ENCODE peak calls at places on chromosomes 7 and 10, in eight cellular contexts. E, K, U, Y, H, T, M and Q are unnamed samples.

GRCh38 chr7:34313289-34313688 is 344.7 kb upstream of the NPSR1 start:
- DNase-seq in E (no peak), K (no peak), U (no peak), Y (no peak), H (no peak), T (no peak), M (no peak), Q (no peak)

GRCh38 chr7:2904202-2904601 is 60.1 kb upstream of the GNA12 start:
- DNase-seq in E (no peak), K (no peak), U (no peak), Y (no peak), H (no peak), T (no peak), M (no peak), Q (no peak)

GRCh38 chr7:1755783-1756626 is 85.9 kb downstream of the ELFN1 start:
- DNase-seq in E (no peak), K (no peak), U (no peak), Y (no peak), H (no peak), T (no peak), M (peak; percentile 51), Q (no peak)

GRCh38 chr10:11379771-11380170 is 231.7 kb downstream of the USP6NL start:
- DNase-seq in E (no peak), K (no peak), U (no peak), Y (no peak), H (no peak), T (no peak), M (no peak), Q (no peak)

GRCh38 chr7:80677629-80678028 is 39.2 kb downstream of the CD36 start:
- DNase-seq in E (no peak), K (no peak), U (no peak), Y (no peak), H (no peak), T (no peak), M (no peak), Q (no peak)

GRCh38 chr7:14836571-14837189 is 65.9 kb downstream of the DGKB start:
- DNase-seq in E (peak; percentile 88), K (peak; percentile 9), U (no peak), Y (no peak), H (peak; percentile 10), T (no peak), M (peak; percentile 53), Q (no peak)

GRCh38 chr10:94194256-94194655 is 168.5 kb downstream of the NOC3L start:
- DNase-seq in E (no peak), K (no peak), U (no peak), Y (no peak), H (no peak), T (no peak), M (no peak), Q (no peak)

GRCh38 chr7:20132596-20132995 is 84.6 kb downstream of the MACC1 start:
- DNase-seq in E (no peak), K (no peak), U (no peak), Y (no peak), H (no peak), T (no peak), M (no peak), Q (no peak)

GRCh38 chr7:27242580-27243339 is at the start of gene EVX1:
- DNase-seq in E (peak; percentile 62), K (no peak), U (no peak), Y (no peak), H (no peak), T (no peak), M (peak; percentile 72), Q (no peak)

GRCh38 chr7:1678070-1678543 is 8.0 kb downstream of the ELFN1 start:
- DNase-seq in E (no peak), K (no peak), U (no peak), Y (no peak), H (no peak), T (no peak), M (no peak), Q (no peak)

GRCh38 chr7:18610331-18610948 is 114.9 kb downstream of the HDAC9 start:
- DNase-seq in E (peak; percentile 84), K (peak; percentile 38), U (no peak), Y (no peak), H (peak; percentile 44), T (peak; percentile 27), M (peak; percentile 55), Q (no peak)

GRCh38 chr10:89064764-89065163 is 74.2 kb downstream of the FAS start:
- DNase-seq in E (no peak), K (no peak), U (no peak), Y (no peak), H (no peak), T (no peak), M (no peak), Q (no peak)

GRCh38 chr10:35579726-35580420 is 25.3 kb upstream of the GJD4 start:
- DNase-seq in E (no peak), K (no peak), U (no peak), Y (no peak), H (no peak), T (no peak), M (no peak), Q (no peak)
- TF ChIP-seq EZH2 in E (no peak), K (no peak), U (no peak), Y (no peak), H (no peak), T (no peak), M (no peak), Q (no peak)

GRCh38 chr7:66736892-66737291 is 3.6 kb upstream of the RABGEF1 start:
- DNase-seq in E (no peak), K (no peak), U (no peak), Y (no peak), H (no peak), T (no peak), M (no peak), Q (no peak)

GRCh38 chr7:66739477-66739876 is 1.1 kb upstream of the RABGEF1 start:
- DNase-seq in E (no peak), K (no peak), U (no peak), Y (no peak), H (no peak), T (no peak), M (no peak), Q (no peak)

GRCh38 chr7:66735850-66736249 is 4.7 kb upstream of the RABGEF1 start:
- DNase-seq in E (no peak), K (no peak), U (no peak), Y (no peak), H (no peak), T (no peak), M (no peak), Q (no peak)

GRCh38 chr7:66739953-66740301 is 606 bp upstream of the RABGEF1 start:
- DNase-seq in E (peak; percentile 35), K (no peak), U (no peak), Y (no peak), H (no peak), T (no peak), M (no peak), Q (no peak)

GRCh38 chr7:66737667-66738066 is 2.9 kb upstream of the RABGEF1 start:
- DNase-seq in E (peak; percentile 54), K (no peak), U (no peak), Y (no peak), H (no peak), T (no peak), M (no peak), Q (no peak)
- H3K4me3 ChIP-seq in E (no peak overlapping the region), K (no peak overlapping the region), U (no peak overlapping the region), Y (no peak overlapping the region), H (no peak overlapping the region), T (no peak overlapping the region), M (no peak overlapping the region), Q (no peak overlapping the region)

DNA sequence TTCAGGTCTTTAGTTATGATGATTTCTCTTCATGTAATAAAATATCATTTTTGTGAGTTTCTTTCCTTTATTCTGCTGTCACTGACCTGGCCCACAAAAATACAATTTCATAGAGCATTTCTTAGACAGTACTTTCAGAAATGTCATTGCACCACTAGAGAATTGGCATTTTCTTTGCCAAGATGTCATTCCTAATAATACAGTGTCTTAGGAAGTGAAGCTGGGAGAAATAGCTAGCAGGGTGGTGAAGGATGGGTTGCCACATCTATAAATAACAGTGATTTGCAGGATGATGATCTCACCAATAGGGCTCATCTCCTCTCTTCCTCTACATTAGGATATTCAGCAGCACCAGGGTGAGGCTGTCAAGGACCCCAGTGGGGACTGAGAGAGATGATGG is 452.1 kb downstream of the NXPH1 start:
- DNase-seq in E (no peak), K (no peak), U (no peak), Y (no peak), H (no peak), T (no peak), M (no peak), Q (no peak)
- TF ChIP-seq POLR2AphosphoS5 in E (no peak), K (no peak), U (no peak), Y (no peak), H (no peak), T (no peak), M (no peak), Q (no peak)

DNA sequence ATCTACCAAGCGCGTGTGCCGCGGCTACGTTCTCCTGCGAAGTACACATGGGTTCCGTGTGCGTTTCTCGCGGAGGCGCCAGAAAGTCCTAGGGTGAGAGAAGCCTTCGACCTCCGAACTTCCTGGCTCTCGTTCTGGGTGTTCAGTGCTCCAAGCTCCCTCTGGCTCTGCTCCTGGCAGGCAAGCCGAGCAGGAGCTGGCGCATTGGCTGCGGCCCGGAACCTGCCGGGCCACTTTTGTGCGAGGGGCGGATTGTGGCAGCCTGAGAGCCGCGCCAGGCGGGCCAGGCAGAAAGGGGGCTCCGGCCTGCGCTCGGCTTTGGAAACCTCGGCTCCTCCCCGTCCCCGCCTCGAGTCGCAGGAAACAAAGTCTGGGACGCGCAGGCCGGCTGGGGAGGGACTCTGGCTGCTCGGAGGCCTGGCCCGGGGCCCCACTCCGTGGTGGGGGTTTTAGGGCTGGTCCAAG is 9.6 kb downstream of the EMX2 start:
- DNase-seq in E (peak; percentile 67), K (no peak), U (no peak), Y (no peak), H (no peak), T (no peak), M (peak; percentile 72), Q (no peak)
- TF ChIP-seq EZH2 in E (peak; percentile 78), K (peak; percentile 75), U (no peak), Y (no peak), H (no peak), T (no peak), M (peak; percentile 89), Q (no peak)

DNA sequence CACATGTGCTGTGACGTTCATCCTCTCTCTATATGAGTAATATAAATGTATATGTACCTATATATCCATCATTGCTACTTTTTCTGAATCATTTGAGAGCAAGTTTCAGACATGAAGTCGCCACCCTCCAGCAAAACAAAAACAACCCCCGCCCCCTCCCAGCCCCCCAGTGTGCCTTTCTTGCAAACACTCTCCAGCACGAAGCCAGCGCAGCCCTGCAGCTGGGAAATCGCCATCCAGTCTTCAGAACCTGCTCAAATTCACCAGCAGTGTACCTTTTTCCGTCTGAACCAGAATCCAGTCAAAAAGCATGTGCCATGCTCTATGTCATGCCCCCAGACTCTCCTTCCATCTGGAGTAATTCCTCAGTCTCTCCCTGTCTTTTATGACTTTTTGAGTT is 135.8 kb downstream of the TACC2 start:
- DNase-seq in E (no peak), K (no peak), U (no peak), Y (no peak), H (no peak), T (no peak), M (no peak), Q (no peak)
- H3K4me3 ChIP-seq in E (no peak overlapping the region), K (no peak overlapping the region), U (no peak overlapping the region), Y (no peak overlapping the region), H (no peak overlapping the region), T (no peak overlapping the region), M (no peak overlapping the region), Q (no peak overlapping the region)